ENCODE peak calls at places on chromosomes 7 and 10, in seven cellular contexts. One of them, this sample, is unnamed.

GRCh38 chr7:24972991-24973390 is 7.0 kb downstream of the OSBPL3 start:
- DNase-seq in heart left ventricle: no peak
- DNase-seq in esophagus squamous epithelium: no peak
- DNase-seq in K562: no peak
- DNase-seq in tibial nerve: no peak
- DNase-seq in testis: no peak
- DNase-seq in adrenal gland: no peak
- DNase-seq in this sample: no peak

GRCh38 chr7:103718482-103719415 is 270.7 kb downstream of the RELN start:
- DNase-seq in adrenal gland: no peak
- DNase-seq in testis: no peak
- DNase-seq in heart left ventricle: no peak
- DNase-seq in K562: no peak
- DNase-seq in esophagus squamous epithelium: no peak
- DNase-seq in tibial nerve: no peak
- DNase-seq in this sample: no peak

GRCh38 chr7:5450549-5451327 is 27.1 kb upstream of the TNRC18 start:
- DNase-seq in heart left ventricle: peak; percentile 61
- DNase-seq in testis: peak; percentile 67
- DNase-seq in esophagus squamous epithelium: no peak
- DNase-seq in K562: peak; percentile 60
- DNase-seq in tibial nerve: peak; percentile 55
- DNase-seq in adrenal gland: peak; percentile 45
- DNase-seq in this sample: no peak

GRCh38 chr10:124171561-124171960 is 78.2 kb upstream of the CHST15 start:
- DNase-seq in testis: no peak
- DNase-seq in adrenal gland: no peak
- DNase-seq in heart left ventricle: no peak
- DNase-seq in K562: no peak
- DNase-seq in esophagus squamous epithelium: no peak
- DNase-seq in tibial nerve: no peak
- DNase-seq in this sample: no peak

GRCh38 chr10:78320990-78321389 is 287.3 kb downstream of the RPS24 start:
- DNase-seq in K562: no peak
- DNase-seq in tibial nerve: no peak
- DNase-seq in esophagus squamous epithelium: no peak
- DNase-seq in adrenal gland: no peak
- DNase-seq in heart left ventricle: no peak
- DNase-seq in testis: no peak
- DNase-seq in this sample: no peak

GRCh38 chr10:126059101-126059826 is 162.9 kb downstream of the FANK1 start:
- DNase-seq in esophagus squamous epithelium: no peak
- DNase-seq in K562: no peak
- DNase-seq in adrenal gland: no peak
- DNase-seq in testis: no peak
- DNase-seq in tibial nerve: no peak
- DNase-seq in heart left ventricle: no peak
- DNase-seq in this sample: no peak

GRCh38 chr7:99392046-99392445 is 16.4 kb downstream of the PDAP1 start:
- DNase-seq in esophagus squamous epithelium: no peak
- DNase-seq in testis: no peak
- DNase-seq in K562: no peak
- DNase-seq in heart left ventricle: no peak
- DNase-seq in adrenal gland: no peak
- DNase-seq in tibial nerve: no peak
- DNase-seq in this sample: peak; percentile 64

GRCh38 chr7:153524070-153524601 is 528.1 kb upstream of the DPP6 start:
- DNase-seq in heart left ventricle: no peak
- DNase-seq in esophagus squamous epithelium: no peak
- DNase-seq in K562: no peak
- DNase-seq in tibial nerve: no peak
- DNase-seq in testis: peak; percentile 28
- DNase-seq in adrenal gland: no peak
- DNase-seq in this sample: no peak

GRCh38 chr10:77984986-77985385 is 44.3 kb downstream of the POLR3A start:
- DNase-seq in heart left ventricle: no peak
- DNase-seq in esophagus squamous epithelium: no peak
- DNase-seq in adrenal gland: no peak
- DNase-seq in testis: no peak
- DNase-seq in tibial nerve: no peak
- DNase-seq in K562: no peak
- DNase-seq in this sample: no peak

GRCh38 chr10:79397575-79398303 is 47.7 kb downstream of the ZCCHC24 start:
- DNase-seq in heart left ventricle: peak; percentile 84
- DNase-seq in tibial nerve: no peak
- DNase-seq in K562: no peak
- DNase-seq in testis: no peak
- DNase-seq in esophagus squamous epithelium: no peak
- DNase-seq in adrenal gland: no peak
- DNase-seq in this sample: no peak
- H3K4me1 ChIP-seq in heart left ventricle: peaks cover 71% of the 10 kb centered on the region
- H3K4me1 ChIP-seq in tibial nerve: peaks cover 71% of the 10 kb centered on the region
- H3K4me1 ChIP-seq in K562: peaks cover 26% of the 10 kb centered on the region
- H3K4me1 ChIP-seq in testis: no peaks in the 10 kb centered on the region
- H3K4me1 ChIP-seq in esophagus squamous epithelium: peaks cover 26% of the 10 kb centered on the region
- H3K4me1 ChIP-seq in adrenal gland: peaks cover 13% of the 10 kb centered on the region
- H3K4me1 ChIP-seq in this sample: peaks cover 53% of the 10 kb centered on the region

DNA sequence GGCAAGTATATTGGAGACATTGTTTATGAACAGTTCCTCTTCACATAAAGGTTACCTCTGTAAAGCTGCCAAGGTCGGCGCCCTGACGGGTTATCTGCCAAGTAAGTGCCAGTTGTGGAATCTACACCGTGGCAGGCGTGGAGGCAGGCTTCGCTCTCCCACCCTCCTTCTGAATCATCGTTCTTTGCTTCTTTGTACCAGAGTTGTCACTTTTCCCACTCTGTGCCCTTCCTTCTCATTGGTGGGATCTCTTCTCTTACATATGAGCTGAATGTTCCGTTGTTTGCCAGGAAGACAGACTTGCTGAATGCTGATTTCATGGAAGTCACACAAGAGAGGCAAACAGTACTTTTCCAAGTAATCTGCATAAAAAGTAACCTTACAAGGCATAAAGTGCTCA is 40.6 kb upstream of the PTPRZ1 start:
- DNase-seq in testis: peak; percentile 23
- DNase-seq in heart left ventricle: no peak
- DNase-seq in adrenal gland: peak; percentile 8
- DNase-seq in K562: no peak
- DNase-seq in esophagus squamous epithelium: no peak
- DNase-seq in tibial nerve: no peak
- DNase-seq in this sample: no peak
- TF ChIP-seq POLR2A in testis: no peak
- TF ChIP-seq POLR2A in heart left ventricle: no peak
- TF ChIP-seq POLR2A in adrenal gland: no peak
- TF ChIP-seq POLR2A in K562: no peak
- TF ChIP-seq POLR2A in esophagus squamous epithelium: no peak
- TF ChIP-seq POLR2A in tibial nerve: no peak
- TF ChIP-seq POLR2A in this sample: no peak

GRCh38 chr10:38103754-38104153 is 9.6 kb downstream of the ZNF37A start:
- DNase-seq in adrenal gland: no peak
- DNase-seq in tibial nerve: no peak
- DNase-seq in heart left ventricle: no peak
- DNase-seq in esophagus squamous epithelium: no peak
- DNase-seq in K562: no peak
- DNase-seq in testis: no peak
- DNase-seq in this sample: no peak
- H3K9me3 ChIP-seq in adrenal gland: peaks cover 21% of the 10 kb centered on the region
- H3K9me3 ChIP-seq in tibial nerve: peaks cover 97% of the 10 kb centered on the region
- H3K9me3 ChIP-seq in heart left ventricle: peaks cover 75% of the 10 kb centered on the region
- H3K9me3 ChIP-seq in esophagus squamous epithelium: peaks cover 24% of the 10 kb centered on the region
- H3K9me3 ChIP-seq in K562: peaks cover 10% of the 10 kb centered on the region
- H3K9me3 ChIP-seq in testis: no peaks in the 10 kb centered on the region
- H3K9me3 ChIP-seq in this sample: no peaks in the 10 kb centered on the region

GRCh38 chr10:24891823-24892222 is 60.6 kb downstream of the PRTFDC1 start:
- DNase-seq in adrenal gland: no peak
- DNase-seq in testis: no peak
- DNase-seq in esophagus squamous epithelium: no peak
- DNase-seq in heart left ventricle: no peak
- DNase-seq in tibial nerve: no peak
- DNase-seq in K562: no peak
- DNase-seq in this sample: no peak
- H3K4me1 ChIP-seq in adrenal gland: no peaks in the 10 kb centered on the region
- H3K4me1 ChIP-seq in testis: no peaks in the 10 kb centered on the region
- H3K4me1 ChIP-seq in esophagus squamous epithelium: no peaks in the 10 kb centered on the region
- H3K4me1 ChIP-seq in heart left ventricle: peaks cover 13% of the 10 kb centered on the region
- H3K4me1 ChIP-seq in tibial nerve: no peaks in the 10 kb centered on the region
- H3K4me1 ChIP-seq in K562: peaks cover 17% of the 10 kb centered on the region
- H3K4me1 ChIP-seq in this sample: no peaks in the 10 kb centered on the region

GRCh38 chr10:26437637-26438461 is at the start of gene APBB1IP:
- DNase-seq in tibial nerve: peak; percentile 55
- DNase-seq in testis: peak; percentile 49
- DNase-seq in heart left ventricle: peak; percentile 81
- DNase-seq in esophagus squamous epithelium: peak; percentile 39
- DNase-seq in K562: no peak
- DNase-seq in adrenal gland: peak; percentile 74
- DNase-seq in this sample: peak; percentile 63
- TF ChIP-seq POLR2A in tibial nerve: no peak
- TF ChIP-seq POLR2A in testis: no peak
- TF ChIP-seq POLR2A in heart left ventricle: no peak
- TF ChIP-seq POLR2A in esophagus squamous epithelium: no peak
- TF ChIP-seq POLR2A in K562: no peak
- TF ChIP-seq POLR2A in adrenal gland: no peak
- TF ChIP-seq POLR2A in this sample: peak; percentile 33

DNA sequence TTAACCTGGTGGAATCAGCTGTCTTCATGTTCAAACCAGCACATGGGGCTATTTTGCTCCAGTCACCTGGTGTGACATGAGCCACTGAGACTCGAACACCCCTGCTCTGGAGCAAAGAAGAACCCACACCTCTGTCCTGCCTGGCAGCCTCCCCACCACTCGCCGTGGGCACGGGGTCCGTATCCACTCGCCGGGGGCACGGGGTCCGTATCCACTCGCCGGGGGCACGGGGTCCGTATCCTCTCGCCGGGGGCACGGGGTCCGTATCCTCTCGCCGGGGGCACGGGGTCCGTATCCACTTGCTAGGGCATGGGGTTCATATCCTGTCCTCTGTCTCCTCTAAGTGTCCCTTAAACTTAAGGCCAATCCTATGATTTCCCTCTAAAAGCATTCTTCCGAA is 558.7 kb downstream of the PTPRN2 start:
- DNase-seq in tibial nerve: no peak
- DNase-seq in esophagus squamous epithelium: no peak
- DNase-seq in K562: no peak
- DNase-seq in heart left ventricle: no peak
- DNase-seq in adrenal gland: no peak
- DNase-seq in testis: no peak
- DNase-seq in this sample: no peak
- H3K9me3 ChIP-seq in tibial nerve: no peaks in the 10 kb centered on the region
- H3K9me3 ChIP-seq in esophagus squamous epithelium: no peaks in the 10 kb centered on the region
- H3K9me3 ChIP-seq in K562: no peaks in the 10 kb centered on the region
- H3K9me3 ChIP-seq in heart left ventricle: no peaks in the 10 kb centered on the region
- H3K9me3 ChIP-seq in adrenal gland: no peaks in the 10 kb centered on the region
- H3K9me3 ChIP-seq in testis: no peaks in the 10 kb centered on the region
- H3K9me3 ChIP-seq in this sample: no peaks in the 10 kb centered on the region

GRCh38 chr10:93435621-93436385 is 46.3 kb downstream of the MYOF start:
- DNase-seq in testis: no peak
- DNase-seq in heart left ventricle: no peak
- DNase-seq in adrenal gland: no peak
- DNase-seq in K562: no peak
- DNase-seq in tibial nerve: no peak
- DNase-seq in esophagus squamous epithelium: no peak
- DNase-seq in this sample: no peak

GRCh38 chr10:93438796-93439253 is 43.3 kb downstream of the MYOF start:
- DNase-seq in esophagus squamous epithelium: no peak
- DNase-seq in testis: peak; percentile 24
- DNase-seq in adrenal gland: peak; percentile 15
- DNase-seq in heart left ventricle: no peak
- DNase-seq in tibial nerve: no peak
- DNase-seq in K562: no peak
- DNase-seq in this sample: no peak

GRCh38 chr10:93436577-93436976 is 45.6 kb downstream of the MYOF start:
- DNase-seq in testis: peak; percentile 65
- DNase-seq in tibial nerve: peak; percentile 69
- DNase-seq in adrenal gland: peak; percentile 45
- DNase-seq in esophagus squamous epithelium: no peak
- DNase-seq in heart left ventricle: peak; percentile 64
- DNase-seq in K562: no peak
- DNase-seq in this sample: no peak

GRCh38 chr10:93437000-93437945 is 44.9 kb downstream of the MYOF start:
- DNase-seq in tibial nerve: peak; percentile 83
- DNase-seq in K562: no peak
- DNase-seq in testis: peak; percentile 83
- DNase-seq in heart left ventricle: peak; percentile 87
- DNase-seq in esophagus squamous epithelium: no peak
- DNase-seq in adrenal gland: peak; percentile 84
- DNase-seq in this sample: peak; percentile 71

DNA sequence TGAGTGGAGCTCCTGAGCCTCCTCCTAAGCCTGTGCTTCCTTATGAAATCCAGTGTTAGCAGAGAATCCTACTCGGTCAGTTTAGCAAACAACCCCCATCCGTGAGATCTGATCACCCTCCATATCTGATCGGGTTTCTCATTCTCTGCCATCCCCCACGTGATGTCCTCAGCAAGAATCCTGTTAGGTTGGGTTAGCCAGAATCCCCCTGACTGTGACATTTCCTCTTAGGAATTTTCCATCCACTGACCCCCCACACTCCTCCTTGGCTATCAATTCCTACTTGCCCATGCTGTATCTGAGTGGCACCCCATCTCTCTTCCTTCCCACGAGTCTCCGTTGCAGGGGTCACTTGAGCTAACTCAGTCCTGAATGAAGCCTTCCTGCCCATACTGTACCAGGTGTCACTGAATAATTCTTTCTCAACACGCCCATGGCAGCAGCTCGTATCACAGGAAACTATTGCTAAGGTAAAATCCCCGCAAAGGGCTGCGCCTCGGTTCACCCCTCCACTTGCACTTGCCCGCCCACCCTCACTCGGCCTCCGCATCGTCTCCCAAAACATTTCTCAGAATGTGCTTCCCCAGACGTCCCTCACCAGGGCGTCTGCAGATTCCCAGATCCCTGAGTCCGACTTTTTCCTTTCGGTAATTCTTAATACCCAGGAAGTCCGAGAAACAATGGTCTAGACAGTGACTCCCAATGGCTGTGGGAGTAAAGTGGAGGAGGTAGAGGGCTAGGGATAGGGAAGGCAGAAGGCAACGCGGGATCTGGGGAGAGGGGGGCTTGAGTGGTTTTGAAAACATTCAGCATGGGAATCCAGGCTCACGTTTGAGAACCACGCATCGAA is 44.0 kb downstream of the MYOF start:
- DNase-seq in adrenal gland: no peak
- DNase-seq in K562: no peak
- DNase-seq in esophagus squamous epithelium: no peak
- DNase-seq in heart left ventricle: no peak
- DNase-seq in tibial nerve: no peak
- DNase-seq in testis: no peak
- DNase-seq in this sample: no peak
- H3K4me1 ChIP-seq in adrenal gland: peaks cover 22% of the 10 kb centered on the region
- H3K4me1 ChIP-seq in K562: no peaks in the 10 kb centered on the region
- H3K4me1 ChIP-seq in esophagus squamous epithelium: peaks cover 34% of the 10 kb centered on the region
- H3K4me1 ChIP-seq in heart left ventricle: peaks cover 53% of the 10 kb centered on the region
- H3K4me1 ChIP-seq in tibial nerve: peaks cover 19% of the 10 kb centered on the region
- H3K4me1 ChIP-seq in testis: peaks cover 33% of the 10 kb centered on the region
- H3K4me1 ChIP-seq in this sample: no peaks in the 10 kb centered on the region

This sample was measured in Peyer's patch.